ENCODE peak calls at places on chromosomes 6 and 20, in four cellular contexts. R is K562, I is HepG2, E is HCT116. U is an unnamed sample.

GRCh38 chr20:22374066-22374465 is 210.3 kb downstream of the FOXA2 start:
- DNase-seq in R (no peak), I (no peak), E (no peak), U (no peak)

GRCh38 chr6:19465760-19466159 is 371.4 kb upstream of the ID4 start:
- DNase-seq in R (no peak), I (no peak), E (no peak), U (peak; percentile 68)

GRCh38 chr6:168314948-168315347 is 4.6 kb downstream of the DACT2 start:
- DNase-seq in R (no peak), I (no peak), E (no peak), U (no peak)

GRCh38 chr20:56657879-56658278 is 28.8 kb downstream of the TFAP2C start:
- DNase-seq in R (no peak), I (no peak), E (no peak), U (no peak)

GRCh38 chr6:125201961-125202729 is 48.6 kb downstream of the TPD52L1 start:
- DNase-seq in R (peak; percentile 48), I (no peak), E (peak; percentile 81), U (peak; percentile 66)

GRCh38 chr6:14079971-14080370 is 37.6 kb upstream of the CD83 start:
- DNase-seq in R (no peak), I (no peak), E (no peak), U (no peak)

GRCh38 chr20:43982016-43982415 is 67.4 kb downstream of the TOX2 start:
- DNase-seq in R (no peak), I (no peak), E (no peak), U (no peak)

GRCh38 chr20:23214903-23215302 is 128.8 kb upstream of the CD93 start:
- DNase-seq in R (no peak), I (no peak), E (no peak), U (no peak)

GRCh38 chr6:145632971-145633370 is 102.3 kb downstream of the EPM2A start:
- DNase-seq in R (no peak), I (no peak), E (no peak), U (no peak)

GRCh38 chr6:6890400-6890858 is 217.3 kb upstream of the RREB1 start:
- DNase-seq in R (peak; percentile 82), I (no peak), E (no peak), U (no peak)

GRCh38 chr20:32007787-32008616 is 2.2 kb upstream of the CCM2L start:
- DNase-seq in R (no peak), I (no peak), E (no peak), U (no peak)

GRCh38 chr6:106617302-106617701 is 12.0 kb downstream of the RTN4IP1 start:
- DNase-seq in R (no peak), I (no peak), E (no peak), U (no peak)
- H3K4me1 ChIP-seq in R (no peaks in the 10 kb centered on the region), I (peaks cover 52% of the 10 kb centered on the region), E (no peaks in the 10 kb centered on the region), U (no peaks in the 10 kb centered on the region)

GRCh38 chr20:24949756-24950127 is 673 bp downstream of the CST7 start:
- DNase-seq in R (peak; percentile 18), I (no peak), E (no peak), U (no peak)

GRCh38 chr20:24951536-24952047 is 2.5 kb downstream of the CST7 start:
- DNase-seq in R (no peak), I (no peak), E (no peak), U (no peak)

GRCh38 chr20:24950128-24950835 is 1.2 kb downstream of the CST7 start:
- DNase-seq in R (no peak), I (no peak), E (no peak), U (no peak)

GRCh38 chr20:24950836-24951525 is 1.9 kb downstream of the CST7 start:
- DNase-seq in R (no peak), I (no peak), E (no peak), U (no peak)

DNA sequence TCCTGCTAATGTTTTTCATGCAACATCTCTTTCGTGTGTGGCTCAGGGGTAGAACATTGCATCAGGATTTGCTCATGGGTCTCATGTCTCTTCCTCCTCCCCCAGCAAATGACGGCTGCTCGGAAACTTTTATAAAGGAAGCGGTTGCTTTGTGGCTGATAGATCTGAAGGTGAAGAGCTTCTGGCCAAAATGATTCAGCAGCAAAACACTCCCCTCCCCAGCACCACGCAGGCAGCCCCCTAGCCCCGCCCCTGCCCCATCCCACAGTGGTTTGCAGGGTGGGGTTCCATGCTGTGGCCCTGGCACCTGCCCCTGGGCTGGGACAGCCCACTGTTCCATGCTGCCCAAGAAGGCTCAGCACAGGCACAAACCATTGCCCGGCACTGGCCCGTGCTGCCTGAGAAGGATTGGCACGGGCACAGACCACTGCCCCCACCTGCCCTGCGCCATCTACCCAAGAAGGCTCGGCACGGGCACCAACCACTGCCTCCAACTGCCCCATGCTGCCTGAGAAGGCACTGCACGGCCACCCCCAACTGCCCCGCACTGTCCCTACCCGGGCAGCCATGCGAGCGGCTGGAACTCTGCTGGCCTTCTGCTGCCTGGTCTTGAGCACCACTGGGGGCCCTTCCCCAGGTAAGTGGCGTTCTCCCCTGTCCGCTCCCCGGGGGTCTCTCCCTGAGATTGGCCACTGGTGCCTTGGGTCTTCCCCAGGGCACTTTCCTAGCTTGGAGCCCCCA is at the start of gene CST7:
- DNase-seq in R (no peak), I (no peak), E (no peak), U (no peak)
- TF ChIP-seq TCF7L2 in R (no peak), I (no peak), E (no peak), U (no peak)

GRCh38 chr20:20731945-20732296 is 19.5 kb upstream of the RALGAPA2 start:
- DNase-seq in R (no peak), I (no peak), E (no peak), U (no peak)

GRCh38 chr20:20733943-20734342 is 21.5 kb upstream of the RALGAPA2 start:
- DNase-seq in R (no peak), I (no peak), E (no peak), U (no peak)

GRCh38 chr20:20736303-20736702 is 23.9 kb upstream of the RALGAPA2 start:
- DNase-seq in R (no peak), I (no peak), E (no peak), U (no peak)

GRCh38 chr20:20732641-20733040 is 20.2 kb upstream of the RALGAPA2 start:
- DNase-seq in R (no peak), I (no peak), E (no peak), U (no peak)

DNA sequence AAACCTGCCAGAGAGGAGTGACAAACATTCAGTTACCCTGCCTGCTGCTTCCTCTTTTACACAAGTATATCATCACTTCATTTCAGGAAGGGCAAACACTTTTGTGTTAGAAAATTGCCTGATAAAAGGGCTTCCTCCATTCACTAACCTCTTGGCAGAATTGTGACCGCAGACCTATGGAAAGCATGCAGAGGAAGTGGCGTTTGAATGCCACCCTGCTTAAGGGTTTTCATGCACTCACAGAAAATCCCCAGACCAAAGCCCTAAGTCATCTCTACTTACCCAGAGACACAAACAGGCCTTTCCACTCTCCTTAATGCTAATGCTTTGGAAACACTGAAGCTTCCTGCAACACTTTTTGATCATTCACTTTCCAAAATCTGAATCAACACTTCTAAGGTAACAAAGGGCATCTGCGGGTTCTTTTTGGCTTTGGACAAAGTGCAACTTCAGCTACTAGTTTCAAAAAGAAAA is 22.1 kb upstream of the RALGAPA2 start:
- DNase-seq in R (no peak), I (no peak), E (no peak), U (no peak)
- H3K4me1 ChIP-seq in R (no peaks in the 10 kb centered on the region), I (peaks cover 5% of the 10 kb centered on the region), E (peaks cover 2% of the 10 kb centered on the region), U (no peaks in the 10 kb centered on the region)

GRCh38 chr20:5090191-5090590 is 29.6 kb downstream of the PCNA start:
- DNase-seq in R (no peak), I (no peak), E (no peak), U (no peak)

GRCh38 chr20:5091902-5092301 is 27.9 kb downstream of the PCNA start:
- DNase-seq in R (no peak), I (no peak), E (no peak), U (no peak)

GRCh38 chr20:5095931-5096330 is 23.8 kb downstream of the PCNA start:
- DNase-seq in R (no peak), I (no peak), E (no peak), U (no peak)

GRCh38 chr20:5095454-5095853 is 24.3 kb downstream of the PCNA start:
- DNase-seq in R (no peak), I (no peak), E (no peak), U (no peak)

GRCh38 chr20:5092765-5093339 is 26.9 kb downstream of the PCNA start:
- DNase-seq in R (no peak), I (no peak), E (no peak), U (no peak)
- TF ChIP-seq TCF7L2 in R (no peak), I (no peak), E (no peak), U (no peak)

DNA sequence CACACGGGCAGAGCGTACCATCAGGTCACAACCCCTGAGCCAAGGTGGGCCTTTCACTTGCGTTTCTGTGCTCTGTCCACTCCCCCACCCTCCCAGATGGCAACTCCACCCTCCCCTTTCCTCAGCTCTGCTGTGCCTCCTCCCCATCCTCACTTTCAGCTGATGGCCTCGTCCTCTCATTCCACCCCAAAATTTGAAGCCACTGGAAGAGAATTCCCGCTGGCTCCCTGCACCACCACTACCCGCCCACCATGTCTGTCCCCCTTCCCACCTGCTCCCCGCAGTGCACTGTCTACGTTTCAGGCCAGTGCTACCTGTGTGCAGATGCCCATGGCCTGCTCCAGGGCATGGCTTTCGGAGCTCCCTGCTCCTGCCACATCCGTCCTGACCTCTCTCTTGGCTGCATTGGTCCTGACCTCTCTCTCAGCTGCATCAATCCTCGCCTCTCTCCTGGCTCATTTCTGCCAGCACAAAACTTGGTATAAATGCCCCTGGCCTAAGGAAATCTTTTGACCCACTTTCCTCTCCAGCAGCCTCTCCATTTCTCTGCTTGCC is 24.0 kb downstream of the SYNJ2 start:
- DNase-seq in R (no peak), I (no peak), E (no peak), U (no peak)
- H3K4me1 ChIP-seq in R (peaks cover 54% of the 10 kb centered on the region), I (peaks cover 99% of the 10 kb centered on the region), E (peaks cover 37% of the 10 kb centered on the region), U (peaks cover 75% of the 10 kb centered on the region)

GRCh38 chr6:129350278-129350677 is 359.7 kb downstream of the ARHGAP18 start:
- DNase-seq in R (no peak), I (peak; percentile 46), E (no peak), U (no peak)
- TF ChIP-seq TCF7L2 in R (no peak), I (no peak), E (no peak), U (no peak)

GRCh38 chr20:5171074-5171789 is 44.4 kb downstream of the CDS2 start:
- DNase-seq in R (no peak), I (no peak), E (no peak), U (no peak)

GRCh38 chr20:5171790-5172164 is 45.0 kb downstream of the CDS2 start:
- DNase-seq in R (peak; percentile 27), I (no peak), E (no peak), U (no peak)

GRCh38 chr20:5170341-5170740 is 43.5 kb downstream of the CDS2 start:
- DNase-seq in R (no peak), I (no peak), E (no peak), U (no peak)

GRCh38 chr20:5172167-5172586 is 45.4 kb downstream of the CDS2 start:
- DNase-seq in R (no peak), I (no peak), E (no peak), U (no peak)

DNA sequence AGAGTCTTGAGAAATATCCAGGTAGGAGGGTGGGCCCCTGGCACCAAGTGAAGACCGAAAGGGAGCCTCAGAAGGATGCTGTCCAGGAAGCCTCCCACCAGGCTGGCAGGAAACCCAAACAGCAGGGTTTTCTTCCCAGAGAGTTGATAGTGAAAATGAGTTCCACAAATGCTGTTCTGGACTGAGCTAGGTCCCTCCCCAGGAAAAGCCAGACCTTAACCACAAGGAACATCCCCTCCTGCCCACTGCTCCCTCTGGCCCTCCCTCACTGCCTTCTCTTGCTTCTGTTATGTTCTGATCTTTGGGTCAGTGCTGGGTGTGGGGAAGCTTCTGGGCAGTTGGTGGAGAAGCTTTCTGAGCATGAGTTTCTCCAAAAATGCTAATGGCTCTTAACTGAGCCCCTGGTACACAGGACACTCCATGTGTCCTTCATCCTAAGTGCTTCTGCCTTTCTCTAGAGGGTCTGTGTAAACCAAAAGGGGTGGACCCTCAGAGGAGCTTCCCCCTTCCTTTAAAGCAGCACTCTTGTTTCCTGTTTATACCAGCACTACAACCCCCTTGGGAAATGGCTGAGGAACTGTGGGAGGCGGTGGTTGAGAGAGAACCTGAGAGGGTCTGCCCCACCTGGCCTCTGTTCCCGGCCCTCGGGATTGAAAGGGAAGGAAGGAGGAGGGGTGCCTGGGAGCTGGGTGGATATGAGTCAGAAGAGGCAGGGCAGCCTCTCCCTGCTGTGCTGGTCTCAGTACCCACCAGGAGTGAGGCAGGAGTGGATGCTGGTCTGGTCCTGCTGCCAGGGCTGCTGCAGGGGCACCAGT is 42.0 kb downstream of the CDS2 start:
- DNase-seq in R (no peak), I (no peak), E (no peak), U (no peak)
- H3K4me1 ChIP-seq in R (peaks cover 16% of the 10 kb centered on the region), I (peaks cover 55% of the 10 kb centered on the region), E (peaks cover 14% of the 10 kb centered on the region), U (peaks cover 3% of the 10 kb centered on the region)